ENCODE peak calls at places on chromosomes 12 and 14, in four cellular contexts. G is GM10248, X is HCT116, L is HFF-Myc. A is an unnamed sample.

GRCh38 chr12:109716512-109717389 is 3.1 kb downstream of the FAM222A start:
- DNase-seq in G (no peak), X (no peak), L (no peak), A (no peak)

GRCh38 chr12:124389537-124390441 is 94.9 kb downstream of the RFLNA start:
- DNase-seq in G (no peak), X (no peak), L (no peak), A (no peak)

GRCh38 chr12:19440019-19440858 is 947 bp downstream of the AEBP2 start:
- DNase-seq in G (peak), X (peak), L (no peak), A (peak)

GRCh38 chr12:113833422-113833821 is 132.7 kb downstream of the RBM19 start:
- DNase-seq in L (no peak), G (no peak), X (no peak), A (no peak)

GRCh38 chr12:19575307-19576243 is 136.3 kb downstream of the AEBP2 start:
- DNase-seq in G (no peak), X (peak), L (peak), A (no peak)

GRCh38 chr14:103514596-103515421 is 7.8 kb downstream of the CKB start:
- DNase-seq in G (no peak), L (no peak), X (no peak), A (no peak)

GRCh38 chr12:81450920-81451739 is 308.0 kb downstream of the PPFIA2 start:
- DNase-seq in L (peak), X (peak), G (peak), A (no peak)

GRCh38 chr12:77943466-77943865 is 112.8 kb downstream of the NAV3 start:
- DNase-seq in L (no peak), G (no peak), X (peak), A (no peak)

GRCh38 chr12:25853696-25854095 is 104.8 kb upstream of the RASSF8 start:
- DNase-seq in G (no peak), L (no peak), X (no peak), A (no peak)

GRCh38 chr14:51735851-51736250 is 84.1 kb downstream of the FRMD6 start:
- DNase-seq in X (no peak), G (no peak), L (no peak), A (no peak)

GRCh38 chr14:95302667-95303066 is 17.0 kb downstream of the CLMN start:
- DNase-seq in X (no peak), G (no peak), L (no peak), A (no peak)

GRCh38 chr14:36591482-36591881 is 9.1 kb upstream of the NKX2-8 start:
- DNase-seq in X (no peak), L (no peak), G (no peak), A (no peak)

GRCh38 chr12:105946541-105946940 is 192.2 kb downstream of the NUAK1 start:
- DNase-seq in L (no peak), G (no peak), X (no peak), A (no peak)

GRCh38 chr12:32896438-32897275 is at the start of gene PKP2:
- DNase-seq in X (peak), L (no peak), G (peak), A (peak)

GRCh38 chr12:53956251-53956887 is 1.7 kb downstream of the HOXC12 start:
- DNase-seq in G (no peak), X (no peak), L (no peak), A (no peak)

GRCh38 chr14:96162265-96162664 is 42.4 kb upstream of the BDKRB2 start:
- DNase-seq in G (no peak), L (no peak), X (no peak), A (no peak)

GRCh38 chr12:106583578-106584103 is 837 bp downstream of the RFX4 start:
- DNase-seq in L (no peak), X (no peak), G (no peak), A (no peak)

GRCh38 chr12:53320352-53321195 is 836 bp downstream of the AAAS start:
- DNase-seq in X (no peak), L (no peak), G (no peak), A (no peak)

GRCh38 chr14:101418601-101419000 is 142.7 kb upstream of the DIO3 start:
- DNase-seq in L (no peak), G (no peak), X (no peak), A (no peak)

GRCh38 chr12:49369723-49370145 is 2.5 kb downstream of the SPATS2 start:
- DNase-seq in G (peak), L (no peak), X (no peak), A (peak)

GRCh38 chr12:95943231-95943842 is at the start of gene AMDHD1:
- DNase-seq in X (peak), G (peak), L (no peak), A (peak)

GRCh38 chr14:58690801-58691516 is 53.2 kb downstream of the DACT1 start:
- DNase-seq in X (no peak), G (no peak), L (no peak), A (no peak)

DNA sequence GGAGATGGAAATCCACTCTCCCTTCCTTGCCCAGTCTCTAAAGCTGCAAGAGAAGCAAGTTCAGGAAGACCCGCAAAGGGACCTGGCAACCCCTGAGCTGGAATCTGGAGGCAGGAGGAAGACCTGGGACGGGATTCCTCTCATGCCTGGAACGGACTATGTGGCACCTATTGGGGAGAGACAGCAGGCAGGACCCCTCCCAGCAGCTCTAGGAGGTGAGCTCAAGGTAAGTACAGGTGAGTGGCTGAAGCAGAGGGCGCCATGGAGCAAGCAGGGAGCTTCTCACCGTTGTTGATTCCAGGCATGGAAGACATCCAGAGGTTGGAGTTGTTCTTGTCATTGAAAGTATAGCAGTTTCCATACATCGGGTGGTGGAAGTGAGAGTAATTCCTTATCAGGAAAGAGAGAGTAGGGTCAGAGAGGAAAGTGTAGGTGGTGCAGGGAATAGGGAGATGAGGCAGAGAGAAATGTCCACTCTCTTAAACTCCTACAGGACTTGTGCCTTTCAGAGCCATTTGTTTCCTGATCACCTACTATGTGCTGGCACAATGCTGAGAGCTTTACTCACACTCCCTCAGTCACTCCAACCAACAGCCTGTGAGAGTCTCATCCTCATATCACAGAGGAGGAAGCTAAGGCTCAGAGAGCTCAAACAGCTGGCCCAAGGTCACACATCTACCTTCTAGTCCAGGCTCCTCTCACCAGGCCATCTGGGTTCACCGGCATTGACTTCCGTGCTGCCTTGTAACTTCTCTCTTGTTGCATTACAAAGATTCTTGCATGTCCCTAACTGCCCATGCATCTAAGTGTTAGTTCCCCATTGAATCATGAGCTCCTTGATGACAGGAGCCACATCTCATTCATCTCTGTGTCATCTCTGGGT is 13.9 kb upstream of the TNFRSF1A start:
- DNase-seq in X (no peak), L (no peak), G (no peak), A (no peak)
- TF ChIP-seq CTCF in X (peak), L (no peak), G (no peak), A (no peak)

GRCh38 chr12:132450391-132451171 is 39.4 kb upstream of the FBRSL1 start:
- DNase-seq in X (no peak), L (no peak), G (no peak), A (no peak)
- TF ChIP-seq CTCF in X (no peak), L (no peak), G (no peak), A (no peak)

GRCh38 chr12:94145231-94145979 is 3.0 kb upstream of the PLXNC1 start:
- DNase-seq in G (no peak), L (peak), X (peak), A (no peak)
- TF ChIP-seq CTCF in G (peak), L (peak), X (peak), A (no peak)

DNA sequence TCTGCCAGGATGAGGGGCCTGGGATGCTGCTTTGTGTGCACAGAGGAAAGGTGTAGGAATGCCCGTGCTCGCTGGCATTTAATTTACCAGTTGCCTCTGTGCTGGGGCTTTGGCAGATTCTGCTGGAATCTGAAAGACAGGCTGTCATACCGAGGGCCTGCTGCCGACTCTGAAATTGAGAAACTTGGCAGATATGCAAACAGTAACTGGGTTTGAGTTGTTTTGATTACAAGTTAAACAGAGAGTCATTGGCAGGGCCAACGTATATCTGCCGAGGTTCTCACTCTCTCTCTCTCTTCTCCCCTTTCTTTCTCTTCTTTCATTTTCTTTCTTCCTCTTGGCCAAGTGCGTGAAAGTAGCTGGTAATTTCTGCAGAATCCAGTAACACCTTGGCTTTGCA is 618.7 kb downstream of the VRK1 start:
- DNase-seq in L (no peak), X (no peak), G (no peak), A (no peak)
- TF ChIP-seq CTCF in L (no peak), X (no peak), G (no peak), A (no peak)

GRCh38 chr12:74426091-74426490 is 111.5 kb upstream of the ATXN7L3B start:
- DNase-seq in L (no peak), X (no peak), G (no peak), A (no peak)

GRCh38 chr12:74424778-74425177 is 112.9 kb upstream of the ATXN7L3B start:
- DNase-seq in L (no peak), X (no peak), G (no peak), A (no peak)

GRCh38 chr12:74431821-74432220 is 105.8 kb upstream of the ATXN7L3B start:
- DNase-seq in G (no peak), X (no peak), L (no peak), A (no peak)

GRCh38 chr12:74429535-74429934 is 108.1 kb upstream of the ATXN7L3B start:
- DNase-seq in X (no peak), L (no peak), G (no peak), A (no peak)
- TF ChIP-seq CTCF in X (no peak), L (no peak), G (no peak), A (no peak)

GRCh38 chr12:43736921-43737440 is 21.6 kb downstream of the PUS7L start:
- DNase-seq in X (no peak), G (no peak), L (peak), A (no peak)

GRCh38 chr12:43728698-43729097 is 29.9 kb downstream of the PUS7L start:
- DNase-seq in X (no peak), L (no peak), G (no peak), A (no peak)

GRCh38 chr12:43730283-43730682 is 28.3 kb downstream of the PUS7L start:
- DNase-seq in L (no peak), G (no peak), X (no peak), A (no peak)

GRCh38 chr12:43737646-43738045 is 20.9 kb downstream of the PUS7L start:
- DNase-seq in G (no peak), X (no peak), L (peak), A (no peak)

GRCh38 chr12:43733687-43734086 is 24.9 kb downstream of the PUS7L start:
- DNase-seq in L (no peak), G (no peak), X (no peak), A (no peak)
- TF ChIP-seq CTCF in L (no peak), G (no peak), X (peak), A (no peak)